ENCODE peak calls at places on chromosomes 12 and 14, in six cellular contexts. B, Y, S, E, Z and U are unnamed samples.

GRCh38 chr14:54189358-54190354 is 207.2 kb upstream of the CDKN3 start:
- DNase-seq in B (peak; percentile 76), E (peak; percentile 59), Z (no peak), S (no peak), Y (no peak), U (peak; percentile 20)

GRCh38 chr14:72544615-72545387 is 349.1 kb downstream of the DPF3 start:
- DNase-seq in Y (peak; percentile 69), S (peak; percentile 59), Z (no peak), E (no peak), B (no peak), U (no peak)

GRCh38 chr12:115752151-115752550 is 525.3 kb downstream of the MED13L start:
- DNase-seq in Z (no peak), S (no peak), B (no peak), E (no peak), Y (no peak), U (no peak)

GRCh38 chr12:110330544-110330943 is 49.5 kb downstream of the ATP2A2 start:
- DNase-seq in S (no peak), Y (peak; percentile 23), E (no peak), B (no peak), Z (no peak), U (peak; percentile 82)

GRCh38 chr12:45351921-45352670 is 136.2 kb downstream of the ANO6 start:
- DNase-seq in S (no peak), B (no peak), Z (peak; percentile 15), E (no peak), Y (no peak), U (no peak)

GRCh38 chr12:873954-874353 is 75.5 kb downstream of the RAD52 start:
- DNase-seq in Z (peak; percentile 53), Y (no peak), S (no peak), B (no peak), E (no peak), U (no peak)

GRCh38 chr14:44945264-44945663 is 16.5 kb downstream of the KLHL28 start:
- DNase-seq in Z (no peak), Y (no peak), S (no peak), E (no peak), B (no peak), U (no peak)

GRCh38 chr14:77965919-77966435 is 166.1 kb downstream of the ADCK1 start:
- DNase-seq in E (no peak), Y (peak; percentile 77), B (peak; percentile 5), S (peak; percentile 73), Z (peak; percentile 27), U (no peak)

GRCh38 chr14:95660550-95661515 is 25.4 kb upstream of the TCL1B start:
- DNase-seq in S (no peak), B (no peak), E (no peak), Z (no peak), Y (no peak), U (no peak)

GRCh38 chr12:59850268-59850667 is 254.4 kb downstream of the SLC16A7 start:
- DNase-seq in Y (peak; percentile 6), Z (no peak), E (no peak), B (peak; percentile 38), S (no peak), U (no peak)

GRCh38 chr12:88882662-88883061 is 302.4 kb upstream of the KITLG start:
- DNase-seq in B (no peak), S (no peak), E (no peak), Y (no peak), Z (no peak), U (no peak)

GRCh38 chr12:109084425-109084824 is 8.8 kb downstream of the ALKBH2 start:
- DNase-seq in B (no peak), E (no peak), Z (peak; percentile 44), S (no peak), Y (no peak), U (no peak)

GRCh38 chr14:60153996-60154395 is 11.2 kb downstream of the DHRS7 start:
- DNase-seq in S (no peak), E (no peak), Y (no peak), Z (no peak), B (no peak), U (no peak)

GRCh38 chr12:71780207-71780822 is 25.7 kb downstream of the RAB21 start:
- DNase-seq in Y (peak; percentile 73), Z (peak; percentile 20), S (no peak), B (peak; percentile 71), E (peak; percentile 16), U (peak; percentile 44)

GRCh38 chr12:103851127-103851526 is 10.1 kb upstream of the NT5DC3 start:
- DNase-seq in E (no peak), Y (no peak), B (no peak), Z (no peak), S (no peak), U (no peak)

GRCh38 chr12:51281202-51281924 is 11.1 kb upstream of the SMAGP start:
- DNase-seq in Z (no peak), Y (no peak), E (no peak), S (no peak), B (no peak), U (no peak)

GRCh38 chr12:39103552-39104165 is 198.3 kb upstream of the CPNE8 start:
- DNase-seq in S (no peak), E (peak; percentile 70), Y (peak; percentile 87), B (peak; percentile 53), Z (peak; percentile 59), U (peak; percentile 50)

GRCh38 chr12:49110191-49111155 is at the start of gene LMBR1L:
- DNase-seq in E (peak; percentile 96), Z (peak; percentile 97), S (peak; percentile 93), B (peak; percentile 98), Y (peak; percentile 99), U (peak; percentile 92)

GRCh38 chr12:68468036-68468435 is 135.9 kb upstream of the MDM1 start:
- DNase-seq in E (no peak), Y (no peak), Z (no peak), S (no peak), B (no peak), U (no peak)

GRCh38 chr12:45200497-45201043 is 15.3 kb upstream of the ANO6 start:
- DNase-seq in Y (no peak), S (no peak), Z (peak; percentile 48), E (no peak), B (no peak), U (no peak)

GRCh38 chr12:20194171-20194570 is 174.2 kb upstream of the PDE3A start:
- DNase-seq in Z (no peak), Y (peak; percentile 87), S (no peak), B (peak; percentile 30), E (no peak), U (no peak)

GRCh38 chr14:92348154-92348553 is 25.2 kb downstream of the SLC24A4 start:
- DNase-seq in S (no peak), Z (peak; percentile 84), Y (no peak), B (no peak), E (no peak), U (no peak)

GRCh38 chr12:26124491-26125450 is at the start of gene BHLHE41:
- DNase-seq in Y (peak; percentile 93), S (peak; percentile 77), E (no peak), B (peak; percentile 23), Z (no peak), U (no peak)
- TF ChIP-seq EZH2 in Y (peak; percentile 90), S (no peak), E (no peak), B (peak; percentile 81), Z (peak; percentile 99), U (peak; percentile 90)

GRCh38 chr12:6342140-6342889 is 439 bp upstream of the TNFRSF1A start:
- DNase-seq in Z (no peak), B (no peak), E (no peak), Y (no peak), S (no peak), U (no peak)
- H3K4me3 ChIP-seq in Z (peak overlapping the region; percentile 97), B (peak overlapping the region; percentile 89), E (peak overlapping the region; percentile 84), Y (peak overlapping the region; percentile 96), S (peak overlapping the region; percentile 89), U (peak overlapping the region; percentile 96)

GRCh38 chr12:132045751-132046150 is 96.0 kb downstream of the EP400 start:
- DNase-seq in B (no peak), S (no peak), E (no peak), Z (no peak), Y (no peak), U (no peak)

GRCh38 chr12:132044661-132045412 is 95.1 kb downstream of the EP400 start:
- DNase-seq in S (no peak), Z (no peak), E (no peak), B (no peak), Y (no peak), U (no peak)

GRCh38 chr12:132043770-132044467 is 94.2 kb downstream of the EP400 start:
- DNase-seq in S (no peak), B (no peak), E (no peak), Z (no peak), Y (no peak), U (no peak)

GRCh38 chr12:132049442-132049841 is 94.7 kb downstream of the DDX51 start:
- DNase-seq in E (no peak), B (no peak), Z (no peak), S (no peak), Y (no peak), U (no peak)

GRCh38 chr12:132046561-132046960 is 96.8 kb downstream of the EP400 start:
- DNase-seq in S (no peak), Z (no peak), Y (no peak), B (peak; percentile 10), E (no peak), U (no peak)
- TF ChIP-seq POLR2AphosphoS5 in S (no peak), Z (no peak), Y (no peak), B (no peak), E (no peak), U (no peak)

GRCh38 chr12:129903956-129904769 is at the start of gene TMEM132D:
- DNase-seq in S (peak; percentile 85), Z (no peak), B (no peak), E (no peak), Y (peak; percentile 60), U (no peak)
- TF ChIP-seq EZH2 in S (peak; percentile 34), Z (no peak), B (no peak), E (no peak), Y (no peak), U (no peak)

DNA sequence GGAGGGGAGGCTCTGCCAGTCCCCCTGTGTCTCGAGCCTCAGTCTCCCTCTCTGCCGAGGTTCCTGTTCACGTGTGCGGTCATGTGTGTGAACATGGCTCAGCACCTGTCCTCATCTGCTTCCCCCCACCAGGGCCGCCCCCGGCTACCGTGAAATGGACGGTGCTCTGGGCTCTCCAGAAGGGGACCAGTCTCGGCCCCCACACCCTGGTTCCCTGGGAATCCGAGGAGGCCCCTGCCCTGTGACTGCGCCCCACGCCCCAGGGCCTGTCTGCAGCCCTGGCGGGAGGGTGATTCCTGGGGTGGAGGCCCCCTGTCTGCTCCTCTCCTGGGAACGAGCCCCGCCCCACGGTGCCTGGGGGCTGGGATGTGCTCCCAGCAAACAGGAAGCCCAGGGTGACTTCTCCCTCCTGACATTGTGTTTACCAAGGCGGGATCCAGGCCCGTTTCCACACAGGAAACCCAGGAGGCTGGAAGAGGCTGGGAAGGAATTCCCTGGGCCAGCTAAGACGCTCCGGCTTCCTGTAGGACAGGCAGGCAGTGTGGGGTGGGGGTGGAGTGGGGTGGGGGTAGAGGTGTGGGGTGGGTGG is 46.6 kb downstream of the KIF26A start:
- DNase-seq in B (peak; percentile 86), Z (no peak), E (no peak), S (no peak), Y (no peak), U (no peak)
- H3K4me3 ChIP-seq in B (no peak overlapping the region), Z (no peak overlapping the region), E (no peak overlapping the region), S (no peak overlapping the region), Y (no peak overlapping the region), U (peak overlapping the region; percentile 22)